ENCODE peak calls at places on chromosome 14, in four cellular contexts. I is HepG2, B is GM12878, A is K562. M is an unnamed sample.

GRCh38 chr14:64501326-64502171 is 2.1 kb downstream of the ZBTB25 start:
- DNase-seq in B (no peak), I (peak), A (no peak), M (peak)

GRCh38 chr14:100827751-100828447 is 2.0 kb downstream of the MEG3 start:
- DNase-seq in B (no peak), I (no peak), A (peak), M (no peak)

GRCh38 chr14:53948181-53948884 is 8.3 kb downstream of the BMP4 start:
- DNase-seq in I (no peak), B (no peak), A (no peak), M (no peak)

GRCh38 chr14:65720171-65720570 is 307.6 kb downstream of the FUT8 start:
- DNase-seq in I (no peak), B (no peak), A (no peak), M (no peak)

GRCh38 chr14:65991124-65991523 is 495.0 kb upstream of the CCDC196 start:
- DNase-seq in I (no peak), A (no peak), B (no peak), M (no peak)

GRCh38 chr14:105863296-105864108 is 337.1 kb downstream of the TMEM121 start:
- DNase-seq in A (no peak), I (no peak), B (no peak), M (no peak)

GRCh38 chr14:51093371-51094281 is 1.3 kb downstream of the TRIM9 start:
- DNase-seq in A (no peak), I (no peak), B (no peak), M (peak)

GRCh38 chr14:88323520-88324199 is 591 bp upstream of the KCNK10 start:
- DNase-seq in A (no peak), I (no peak), B (no peak), M (no peak)

GRCh38 chr14:51576899-51577298 is 74.8 kb upstream of the FRMD6 start:
- DNase-seq in A (no peak), I (no peak), B (no peak), M (no peak)

GRCh38 chr14:94536836-94537235 is 24.4 kb upstream of the SERPINA4 start:
- DNase-seq in I (peak), B (no peak), A (no peak), M (no peak)

GRCh38 chr14:24481622-24482324 is 26.3 kb downstream of the CMA1 start:
- DNase-seq in I (peak), B (peak), A (peak), M (peak)

GRCh38 chr14:81247271-81247766 is 26.6 kb upstream of the GTF2A1 start:
- DNase-seq in B (no peak), I (no peak), A (no peak), M (no peak)

GRCh38 chr14:86296173-86296572 is 766.2 kb downstream of the FLRT2 start:
- DNase-seq in B (no peak), I (no peak), A (no peak), M (no peak)

GRCh38 chr14:68512088-68512487 is 280.8 kb downstream of the ZFP36L1 start:
- DNase-seq in A (no peak), I (no peak), B (no peak), M (no peak)

GRCh38 chr14:66070542-66071319 is 415.4 kb upstream of the CCDC196 start:
- DNase-seq in B (no peak), I (peak), A (peak), M (peak)

GRCh38 chr14:34161351-34162169 is 210.7 kb upstream of the EGLN3 start:
- DNase-seq in B (no peak), I (no peak), A (no peak), M (no peak)

GRCh38 chr14:93019367-93019843 is 96.3 kb downstream of the ITPK1 start:
- DNase-seq in I (peak), A (no peak), B (no peak), M (no peak)

GRCh38 chr14:95255487-95255886 is 64.2 kb downstream of the CLMN start:
- DNase-seq in A (peak), B (no peak), I (no peak), M (peak)

GRCh38 chr14:83309211-83309610 is 1775.6 kb upstream of the SEL1L start:
- DNase-seq in A (no peak), I (no peak), B (no peak), M (no peak)

GRCh38 chr14:29215853-29216252 is 449.3 kb downstream of the FOXG1 start:
- DNase-seq in A (no peak), B (no peak), I (no peak), M (no peak)

GRCh38 chr14:99566009-99566389 is 38.0 kb downstream of the CCDC85C start:
- DNase-seq in I (no peak), B (no peak), A (no peak), M (no peak)

GRCh38 chr14:99266181-99267178 is 5.5 kb downstream of the BCL11B start:
- DNase-seq in A (peak), I (peak), B (no peak), M (peak)

GRCh38 chr14:56351861-56352260 is 227.7 kb upstream of the TMEM260 start:
- DNase-seq in A (no peak), B (no peak), I (no peak), M (no peak)
- TF ChIP-seq KDM1A in A (no peak), B (no peak), I (no peak), M (no peak)

GRCh38 chr14:96265387-96265786 is 9.4 kb downstream of the BDKRB1 start:
- DNase-seq in B (no peak), I (no peak), A (no peak), M (no peak)
- TF ChIP-seq KDM1A in B (no peak), I (no peak), A (no peak), M (no peak)

GRCh38 chr14:58633831-58634230 is 3.9 kb upstream of the DACT1 start:
- DNase-seq in B (no peak), A (no peak), I (no peak), M (no peak)

GRCh38 chr14:58637040-58637390 is 747 bp upstream of the DACT1 start:
- DNase-seq in B (no peak), I (no peak), A (no peak), M (no peak)

GRCh38 chr14:58636129-58636528 is 1.6 kb upstream of the DACT1 start:
- DNase-seq in A (no peak), I (no peak), B (no peak), M (no peak)

GRCh38 chr14:58637391-58638230 is at the start of gene DACT1:
- DNase-seq in I (no peak), B (no peak), A (peak), M (peak)

GRCh38 chr14:58635041-58635440 is 2.7 kb upstream of the DACT1 start:
- DNase-seq in B (no peak), I (no peak), A (no peak), M (no peak)
- TF ChIP-seq KDM1A in B (no peak), I (no peak), A (no peak), M (no peak)

DNA sequence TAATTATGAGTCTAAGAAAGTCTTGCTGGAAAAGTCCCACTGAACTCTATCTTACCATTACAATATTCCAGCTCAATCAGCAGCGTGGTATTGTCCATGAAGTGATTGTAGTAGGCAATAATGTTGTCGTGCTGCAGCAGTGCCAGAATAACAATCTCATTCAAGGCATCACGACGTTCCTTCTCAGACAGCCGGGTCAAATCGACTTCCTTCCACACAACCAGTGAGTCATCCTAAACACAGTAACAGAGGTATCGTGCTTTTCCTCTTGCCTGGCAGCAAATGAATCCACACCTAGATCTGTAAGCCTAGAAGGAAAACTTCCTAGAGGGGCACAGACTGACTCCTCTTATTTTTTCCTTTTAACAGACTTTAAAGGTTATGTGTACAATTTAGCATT is 2.9 kb downstream of the NEK9 start:
- DNase-seq in A (peak), I (no peak), B (no peak), M (peak)
- TF ChIP-seq KDM1A in A (no peak), I (no peak), B (no peak), M (no peak)

M was measured in A549.